ENCODE peak calls at places on chromosomes 13 and 19, in four cellular contexts. O is left lung, C is progenitor cell of endocrine pancreas, P is spleen. N is an unnamed sample.

GRCh38 chr19:55212447-55212846 is 3.1 kb upstream of the PTPRH start:
- DNase-seq in C (no peak), O (no peak), P (no peak), N (no peak)

GRCh38 chr13:73989244-73989843 is 144.9 kb downstream of the KLF12 start:
- DNase-seq in C (no peak), O (no peak), P (no peak), N (no peak)

GRCh38 chr19:13429563-13429962 is 76.7 kb downstream of the CACNA1A start:
- DNase-seq in C (no peak), O (no peak), P (no peak), N (no peak)

GRCh38 chr19:13195678-13196077 is 45.5 kb downstream of the IER2 start:
- DNase-seq in C (no peak), O (no peak), P (peak; percentile 85), N (no peak)

GRCh38 chr19:50501186-50501567 is 9.8 kb downstream of the JOSD2 start:
- DNase-seq in P (peak; percentile 68), O (no peak), C (no peak), N (peak; percentile 88)

GRCh38 chr19:54420383-54421168 is 5.3 kb downstream of the TTYH1 start:
- DNase-seq in O (no peak), C (peak; percentile 65), P (no peak), N (no peak)

GRCh38 chr13:43783820-43784219 is 3.0 kb downstream of the ENOX1 start:
- DNase-seq in P (no peak), C (no peak), O (no peak), N (no peak)

GRCh38 chr13:113119166-113119821 is 3.3 kb upstream of the F10 start:
- DNase-seq in O (no peak), P (peak; percentile 33), C (peak; percentile 5), N (no peak)

GRCh38 chr13:110197471-110197870 is 109.5 kb downstream of the COL4A1 start:
- DNase-seq in O (no peak), C (no peak), P (no peak), N (no peak)

GRCh38 chr13:108060111-108060510 is 155.2 kb downstream of the LIG4 start:
- DNase-seq in C (no peak), O (no peak), P (no peak), N (no peak)

GRCh38 chr19:48102870-48103751 is 7.5 kb downstream of the PLA2G4C start:
- DNase-seq in C (peak; percentile 17), O (no peak), P (no peak), N (no peak)

GRCh38 chr13:64446372-64446771 is 2783.8 kb downstream of the PCDH9 start:
- DNase-seq in C (no peak), O (no peak), P (no peak), N (no peak)

GRCh38 chr19:46412983-46413261 is 442 bp downstream of the CCDC8 start:
- DNase-seq in P (no peak), O (no peak), C (no peak), N (no peak)

GRCh38 chr13:113115363-113116205 is 7.0 kb upstream of the F10 start:
- DNase-seq in O (peak; percentile 25), C (peak; percentile 8), P (peak; percentile 61), N (peak; percentile 90)

GRCh38 chr19:46741447-46741846 is 4.4 kb upstream of the FKRP start:
- DNase-seq in O (no peak), C (no peak), P (no peak), N (no peak)

GRCh38 chr13:25687622-25688225 is 315.9 kb downstream of the ATP8A2 start:
- DNase-seq in O (no peak), P (no peak), C (no peak), N (no peak)

GRCh38 chr13:93262729-93263128 is 36.1 kb downstream of the GPC6 start:
- DNase-seq in C (no peak), O (no peak), P (no peak), N (no peak)

GRCh38 chr19:48881741-48882657 is 9.8 kb downstream of the PPP1R15A start:
- DNase-seq in O (no peak), P (no peak), C (no peak), N (no peak)

GRCh38 chr19:28560786-28561185 is 652.2 kb downstream of the UQCRFS1 start:
- DNase-seq in O (no peak), C (no peak), P (no peak), N (no peak)

GRCh38 chr13:71517004-71517403 is 350.0 kb downstream of the DACH1 start:
- DNase-seq in P (no peak), C (no peak), O (no peak), N (no peak)

GRCh38 chr19:4376991-4377781 is 23.2 kb downstream of the SH3GL1 start:
- DNase-seq in P (no peak), C (no peak), O (peak; percentile 31), N (no peak)

GRCh38 chr13:109844396-109844795 is 58.0 kb upstream of the IRS2 start:
- DNase-seq in C (no peak), P (no peak), O (peak; percentile 40), N (no peak)

GRCh38 chr19:55266840-55267239 is 8.0 kb upstream of the PPP6R1 start:
- DNase-seq in C (no peak), P (no peak), O (no peak), N (no peak)

GRCh38 chr19:9842834-9843625 is 7.9 kb downstream of the PIN1 start:
- DNase-seq in P (no peak), C (no peak), O (no peak), N (no peak)

GRCh38 chr19:2549701-2550191 is 73.8 kb downstream of the GADD45B start:
- DNase-seq in P (peak; percentile 84), O (peak; percentile 93), C (no peak), N (peak; percentile 30)

DNA sequence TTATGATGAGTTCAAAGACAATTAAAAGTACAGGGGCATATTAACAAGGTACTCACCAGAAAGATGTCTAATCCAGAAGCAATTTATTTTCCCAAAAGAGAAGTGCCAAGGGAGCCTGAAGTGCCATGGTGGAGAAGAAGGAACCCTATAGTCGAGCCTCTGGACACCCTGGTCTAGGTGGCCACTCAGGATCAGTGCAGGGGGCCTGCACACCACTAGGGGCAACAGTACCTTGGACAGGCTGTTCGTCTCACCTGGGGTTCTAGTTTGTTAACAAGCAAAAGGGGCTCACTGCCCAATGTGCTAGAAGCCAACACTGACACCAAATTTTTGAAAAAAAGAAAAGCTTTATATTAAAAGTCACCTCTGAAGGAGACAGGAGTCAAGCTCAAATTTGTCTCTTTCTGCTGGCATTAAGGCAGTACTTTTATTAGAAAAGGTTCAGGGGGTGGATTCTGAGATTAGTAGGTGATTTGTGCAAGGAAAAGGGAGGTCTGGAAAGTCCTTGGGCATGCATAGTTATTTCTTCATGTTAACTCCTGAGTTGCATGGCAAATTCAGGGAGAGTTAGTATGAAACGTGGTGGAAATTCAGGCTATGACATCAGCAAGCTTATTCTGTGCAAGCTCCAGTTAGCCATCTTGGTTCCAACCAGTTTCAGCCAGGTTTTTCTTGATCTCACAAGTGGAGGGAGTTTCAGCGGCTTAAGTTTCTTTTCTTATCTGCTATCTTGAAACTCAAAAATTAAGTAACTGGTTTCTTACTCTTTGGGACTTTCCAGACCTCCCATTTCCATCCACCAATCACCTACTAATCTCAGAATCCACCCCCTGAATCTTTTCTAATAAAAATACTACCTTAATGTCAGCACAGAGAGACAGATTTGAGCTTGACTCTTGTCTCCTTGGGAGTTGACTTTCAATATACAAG is 884 bp upstream of the CBY2 start:
- DNase-seq in C (no peak), O (no peak), P (no peak), N (no peak)
- TF ChIP-seq CTCF in C (peak; percentile 20), O (no peak), P (no peak), N (no peak)

GRCh38 chr13:30545320-30545719 is 72.4 kb upstream of the USPL1 start:
- DNase-seq in C (no peak), O (no peak), P (no peak), N (no peak)

GRCh38 chr13:30552567-30552966 is 65.2 kb upstream of the USPL1 start:
- DNase-seq in P (no peak), C (no peak), O (no peak), N (no peak)

DNA sequence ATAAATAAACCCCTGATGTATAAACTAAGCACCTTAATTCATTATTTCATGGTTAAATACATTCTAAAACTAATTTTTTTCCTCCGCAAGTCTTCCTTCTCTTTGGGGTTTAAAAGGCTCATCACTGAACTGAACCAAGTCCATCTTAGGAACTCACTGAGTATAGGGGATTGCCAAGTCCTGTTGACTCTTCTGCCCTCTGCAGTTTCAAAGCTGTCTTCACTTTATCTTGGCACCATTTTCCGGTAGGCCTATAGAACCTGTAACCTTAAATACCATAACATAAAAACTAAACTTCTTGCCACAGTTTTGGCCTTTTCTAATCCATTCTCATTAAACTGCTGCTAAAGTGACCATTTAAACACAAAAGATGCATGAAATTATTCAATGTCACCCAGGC is 66.5 kb upstream of the USPL1 start:
- DNase-seq in P (no peak), O (no peak), C (no peak), N (no peak)
- TF ChIP-seq CTCF in P (peak; percentile 28), O (no peak), C (peak; percentile 22), N (peak; percentile 61)

GRCh38 chr13:40780822-40781401 is 8.5 kb upstream of the SLC25A15 start:
- DNase-seq in C (no peak), O (no peak), P (no peak), N (no peak)
- TF ChIP-seq CTCF in C (peak; percentile 22), O (no peak), P (no peak), N (peak; percentile 19)

GRCh38 chr13:85503797-85504196 is 295.4 kb downstream of the SLITRK6 start:
- DNase-seq in C (no peak), O (no peak), P (no peak), N (no peak)

GRCh38 chr13:85509512-85509911 is 289.7 kb downstream of the SLITRK6 start:
- DNase-seq in P (no peak), O (no peak), C (no peak), N (no peak)

GRCh38 chr13:85512421-85512820 is 286.8 kb downstream of the SLITRK6 start:
- DNase-seq in C (no peak), P (no peak), O (no peak), N (no peak)

GRCh38 chr13:85508683-85509329 is 290.4 kb downstream of the SLITRK6 start:
- DNase-seq in C (no peak), P (peak; percentile 61), O (no peak), N (no peak)
- TF ChIP-seq CTCF in C (no peak), P (no peak), O (no peak), N (peak; percentile 40)

N was measured in chondrocyte.